ENCODE peak calls at places on chromosomes 4 and X, in five cellular contexts. Q, X, F, L and U are unnamed samples.
A peak's percentile ranks its signal among the peaks of the same experiment; 100 is the strongest.

GRCh38 chr4:103306870-103307345 is 108.8 kb upstream of the CENPE start:
- DNase-seq in Q (no peak), X (no peak), F (no peak), L (no peak), U (no peak)

GRCh38 chr4:77076889-77077635 is 1.3 kb upstream of the CCNI start:
- DNase-seq in Q (no peak), X (no peak), F (no peak), L (no peak), U (no peak)

GRCh38 chrX:109049416-109049815 is 313.1 kb upstream of the IRS4 start:
- DNase-seq in Q (no peak), X (no peak), F (no peak), L (no peak), U (no peak)

GRCh38 chr4:3352918-3353594 is 60.2 kb downstream of the RGS12 start:
- DNase-seq in Q (no peak), X (no peak), F (no peak), L (no peak), U (no peak)

GRCh38 chr4:186587416-186588018 is 32.1 kb upstream of the MTNR1A start:
- DNase-seq in Q (peak; percentile 66), X (peak; percentile 52), F (peak; percentile 58), L (no peak), U (no peak)

GRCh38 chr4:21893136-21893535 is 55.4 kb downstream of the KCNIP4 start:
- DNase-seq in Q (no peak), X (no peak), F (no peak), L (no peak), U (no peak)

GRCh38 chr4:132227349-132228165 is 921.5 kb upstream of the PCDH10 start:
- DNase-seq in Q (no peak), X (no peak), F (no peak), L (peak; percentile 47), U (no peak)

GRCh38 chr4:1928356-1929235 is 57.4 kb downstream of the NSD2 start:
- DNase-seq in Q (no peak), X (no peak), F (no peak), L (no peak), U (no peak)

GRCh38 chr4:165207431-165208321 is at the start of gene KLHL2:
- DNase-seq in Q (peak; percentile 68), X (no peak), F (peak; percentile 72), L (peak; percentile 43), U (peak; percentile 34)

GRCh38 chr4:168631241-168632151 is 134.6 kb downstream of the PALLD start:
- DNase-seq in Q (no peak), X (peak; percentile 40), F (no peak), L (peak; percentile 45), U (peak; percentile 20)

GRCh38 chr4:31059753-31060522 is 339.8 kb downstream of the PCDH7 start:
- DNase-seq in Q (no peak), X (no peak), F (no peak), L (no peak), U (no peak)

GRCh38 chr4:158172196-158172557 is 648 bp downstream of the GASK1B start:
- DNase-seq in Q (no peak), X (no peak), F (no peak), L (no peak), U (no peak)

GRCh38 chr4:139461022-139461421 is 7.1 kb downstream of the RAB33B start:
- DNase-seq in Q (no peak), X (no peak), F (no peak), L (no peak), U (no peak)

GRCh38 chrX:113392355-113392754 is 551.7 kb upstream of the AMOT start:
- DNase-seq in Q (no peak), X (no peak), F (no peak), L (no peak), U (no peak)

GRCh38 chrX:15507005-15507404 is 6.4 kb downstream of the BMX start:
- DNase-seq in Q (no peak), X (no peak), F (no peak), L (no peak), U (no peak)

GRCh38 chrX:101057095-101057714 is 5.3 kb upstream of the TRMT2B start:
- DNase-seq in Q (no peak), X (no peak), F (no peak), L (no peak), U (no peak)

GRCh38 chr4:6327220-6327917 is 57.7 kb downstream of the WFS1 start:
- DNase-seq in Q (peak; percentile 81), X (peak; percentile 7), F (peak; percentile 79), L (peak; percentile 54), U (no peak)

GRCh38 chr4:7357296-7357680 is 77.4 kb downstream of the PSAPL1 start:
- DNase-seq in Q (no peak), X (no peak), F (no peak), L (no peak), U (no peak)

GRCh38 chrX:53254570-53255461 is 26.6 kb downstream of the IQSEC2 start:
- DNase-seq in Q (no peak), X (no peak), F (no peak), L (no peak), U (no peak)

GRCh38 chr4:2788532-2789103 is 4.3 kb upstream of the SH3BP2 start:
- DNase-seq in Q (no peak), X (no peak), F (no peak), L (no peak), U (no peak)

GRCh38 chr4:15754323-15754722 is 23.8 kb upstream of the CD38 start:
- DNase-seq in Q (peak; percentile 48), X (no peak), F (peak; percentile 36), L (no peak), U (no peak)

GRCh38 chrX:154327026-154327820 is 31.6 kb downstream of the TKTL1 start:
- DNase-seq in Q (no peak), X (no peak), F (peak; percentile 32), L (no peak), U (no peak)

GRCh38 chrX:39645059-39645895 is 452.5 kb downstream of the BCOR start:
- DNase-seq in Q (peak; percentile 19), X (no peak), F (no peak), L (no peak), U (no peak)

GRCh38 chrX:44306336-44306735 is 37.1 kb downstream of the EFHC2 start:
- DNase-seq in Q (no peak), X (no peak), F (no peak), L (no peak), U (no peak)

GRCh38 chrX:130075768-130076167 is 34.5 kb downstream of the ELF4 start:
- DNase-seq in Q (no peak), X (no peak), F (no peak), L (no peak), U (no peak)

GRCh38 chr4:80878218-80878617 is 152.3 kb upstream of the BMP3 start:
- DNase-seq in Q (no peak), X (no peak), F (no peak), L (no peak), U (no peak)